ENCODE peak calls at places on chromosome 15, in four cellular contexts. D is K562, V is IMR-90, T is hepatocyte. U is an unnamed sample.

GRCh38 chr15:62976301-62976842 is 66.2 kb upstream of the TPM1 start:
- DNase-seq in D (no peak), V (peak; percentile 64), T (no peak), U (peak; percentile 76)

GRCh38 chr15:57554821-57555185 is 36.9 kb upstream of the MYZAP start:
- DNase-seq in D (no peak), V (no peak), T (no peak), U (no peak)

GRCh38 chr15:36332896-36333295 is 246.5 kb upstream of the CDIN1 start:
- DNase-seq in D (no peak), V (no peak), T (no peak), U (no peak)

GRCh38 chr15:66654718-66655375 is 47.2 kb upstream of the SMAD6 start:
- DNase-seq in D (peak; percentile 84), V (no peak), T (peak; percentile 55), U (peak; percentile 40)

GRCh38 chr15:51692154-51692553 is 10.9 kb downstream of the SCG3 start:
- DNase-seq in D (no peak), V (no peak), T (no peak), U (no peak)

GRCh38 chr15:60326824-60327654 is 70.7 kb downstream of the ANXA2 start:
- DNase-seq in D (peak; percentile 41), V (peak; percentile 52), T (peak; percentile 76), U (peak; percentile 70)

GRCh38 chr15:59274126-59274970 is 67.7 kb downstream of the LDHAL6B start:
- DNase-seq in D (no peak), V (peak; percentile 61), T (no peak), U (peak; percentile 71)

GRCh38 chr15:70018646-70019600 is 78.8 kb downstream of the TLE3 start:
- DNase-seq in D (no peak), V (no peak), T (no peak), U (no peak)

GRCh38 chr15:78177447-78177873 is 28.3 kb downstream of the IDH3A start:
- DNase-seq in D (peak; percentile 70), V (no peak), T (peak; percentile 44), U (peak; percentile 51)

GRCh38 chr15:20340931-20341661 is 200.5 kb downstream of the GOLGA6L6 start:
- DNase-seq in D (peak; percentile 24), V (no peak), T (peak; percentile 91), U (no peak)

DNA sequence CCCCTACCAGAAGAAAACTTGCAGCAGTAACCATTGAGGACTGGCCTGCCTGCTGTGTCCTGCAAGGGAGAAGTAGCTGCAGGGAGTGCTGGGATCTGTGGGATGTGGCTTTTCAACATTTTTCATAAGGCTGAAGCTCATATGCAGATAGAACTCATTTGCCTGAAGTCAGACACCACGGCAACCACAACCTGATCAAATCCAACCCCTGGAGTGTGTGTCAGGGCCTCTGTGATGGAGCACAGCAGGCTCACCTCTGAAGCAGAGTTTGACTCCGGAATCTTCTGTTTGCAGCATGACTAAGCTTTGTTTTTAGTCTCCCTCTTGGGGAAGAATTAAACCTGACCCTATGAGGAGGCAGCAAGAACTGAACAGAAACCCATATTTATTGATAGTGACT is 508.7 kb downstream of the AGBL1 start:
- DNase-seq in D (no peak), V (no peak), T (no peak), U (no peak)
- H3K4me2 ChIP-seq in D (no peak overlapping the region), V (no peak overlapping the region), T (no peak overlapping the region), U (no peak overlapping the region)

DNA sequence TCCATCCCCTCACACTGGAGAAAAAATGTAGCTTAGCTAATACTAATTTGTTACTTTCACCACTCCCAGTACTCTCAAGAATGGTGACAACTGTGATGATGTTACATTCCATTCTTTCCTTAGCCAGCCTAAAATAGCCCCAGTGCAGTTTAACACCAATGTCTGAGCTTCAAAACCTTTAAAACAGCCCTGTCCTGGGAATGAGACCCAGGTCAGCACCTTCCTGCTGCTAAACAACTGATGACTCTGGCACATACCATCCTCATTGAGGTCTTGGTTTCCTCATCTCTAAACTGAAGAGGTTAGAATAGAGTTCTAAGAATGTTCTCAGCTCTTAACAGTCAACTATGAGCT is 3.8 kb downstream of the SCAMP2 start:
- DNase-seq in D (no peak), V (no peak), T (no peak), U (no peak)
- H3K4me2 ChIP-seq in D (no peak overlapping the region), V (no peak overlapping the region), T (peak overlapping the region; percentile 91), U (no peak overlapping the region)

DNA sequence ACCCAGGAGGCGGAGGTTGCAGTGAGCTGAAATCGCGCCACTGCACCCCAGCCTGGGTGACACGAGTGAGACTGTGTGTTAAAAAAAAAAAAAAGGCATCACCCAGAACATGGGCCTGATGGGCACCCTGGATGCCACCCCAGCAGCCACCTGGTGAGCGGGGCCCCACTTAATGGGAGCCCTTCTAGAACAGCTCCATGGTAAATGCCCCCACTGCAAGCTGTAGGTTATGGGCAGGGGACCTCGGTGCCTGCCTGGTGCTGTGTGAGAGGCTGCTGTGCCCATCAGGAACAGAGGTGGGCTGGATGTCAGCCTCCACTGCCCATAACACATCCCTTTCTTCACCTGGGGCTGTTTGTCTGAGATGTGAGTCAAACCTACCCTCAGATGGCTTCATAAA is 156.2 kb upstream of the MEF2A start:
- DNase-seq in D (no peak), V (no peak), T (no peak), U (no peak)
- H3K4me2 ChIP-seq in D (no peak overlapping the region), V (no peak overlapping the region), T (peak overlapping the region; percentile 8), U (no peak overlapping the region)

GRCh38 chr15:83565133-83565532 is 88.8 kb upstream of the ADAMTSL3 start:
- DNase-seq in D (no peak), V (no peak), T (no peak), U (no peak)
- H3K4me2 ChIP-seq in D (no peak overlapping the region), V (no peak overlapping the region), T (no peak overlapping the region), U (no peak overlapping the region)

GRCh38 chr15:44883219-44883900 is 73.1 kb upstream of the TERB2 start:
- DNase-seq in D (no peak), V (no peak), T (no peak), U (no peak)
- H3K4me2 ChIP-seq in D (no peak overlapping the region), V (no peak overlapping the region), T (no peak overlapping the region), U (no peak overlapping the region)

GRCh38 chr15:28105793-28106192 is 6.7 kb upstream of the OCA2 start:
- DNase-seq in D (no peak), V (no peak), T (no peak), U (no peak)

GRCh38 chr15:28103402-28103801 is 4.3 kb upstream of the OCA2 start:
- DNase-seq in D (no peak), V (no peak), T (no peak), U (no peak)

GRCh38 chr15:28103831-28104230 is 4.7 kb upstream of the OCA2 start:
- DNase-seq in D (no peak), V (no peak), T (no peak), U (no peak)

GRCh38 chr15:28105224-28105791 is 6.2 kb upstream of the OCA2 start:
- DNase-seq in D (no peak), V (no peak), T (no peak), U (no peak)

DNA sequence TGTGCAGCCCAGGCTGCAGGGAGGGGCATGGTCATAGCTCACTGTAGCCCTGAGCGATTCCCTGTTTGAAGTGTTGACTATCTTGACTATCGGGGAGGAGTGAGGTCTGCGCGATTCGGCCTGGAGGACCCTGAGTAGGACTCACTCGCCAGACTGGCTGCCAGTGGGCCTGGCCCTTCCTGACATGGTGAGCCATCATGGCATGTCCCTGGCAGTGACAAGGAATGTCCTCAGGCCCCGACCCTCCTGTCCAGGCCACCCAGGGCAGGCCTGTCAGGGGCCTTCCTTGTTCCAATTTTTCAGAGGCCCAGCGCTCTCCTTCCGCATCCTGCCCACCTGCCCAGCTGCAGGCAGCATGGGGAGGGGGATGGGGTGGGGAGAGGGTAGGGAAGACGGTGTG is 5.2 kb upstream of the OCA2 start:
- DNase-seq in D (no peak), V (no peak), T (no peak), U (no peak)
- H3K4me2 ChIP-seq in D (no peak overlapping the region), V (no peak overlapping the region), T (no peak overlapping the region), U (no peak overlapping the region)

DNA sequence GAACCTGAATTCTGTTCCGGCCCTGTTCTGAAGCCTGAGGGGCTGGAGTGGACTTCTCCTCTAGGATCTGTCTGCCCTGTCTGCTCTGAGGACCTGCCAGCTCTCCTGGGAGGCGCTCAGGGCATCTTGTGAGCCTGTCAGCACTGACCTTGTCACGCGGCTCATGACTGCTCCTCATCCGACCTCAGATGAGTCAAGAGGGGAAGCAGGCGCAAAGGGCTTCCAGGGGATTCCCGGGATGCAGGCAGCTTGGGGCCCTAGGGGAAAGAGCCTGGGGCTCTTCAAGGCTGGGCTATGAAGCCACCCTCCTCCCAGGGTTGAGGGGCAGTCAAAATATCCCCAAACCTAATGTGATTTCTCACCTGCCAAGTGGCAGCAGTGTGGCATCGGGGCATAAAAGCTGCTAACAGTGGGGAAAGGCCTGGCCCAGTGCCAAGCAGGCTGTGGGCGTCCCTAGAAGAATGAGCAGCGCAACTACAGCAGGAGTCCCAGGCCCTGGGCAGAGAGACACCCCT is 27.6 kb upstream of the ANKDD1A start:
- DNase-seq in D (no peak), V (peak; percentile 97), T (peak; percentile 75), U (peak; percentile 94)
- H3K4me2 ChIP-seq in D (no peak overlapping the region), V (peak overlapping the region; percentile 57), T (no peak overlapping the region), U (peak overlapping the region; percentile 43)